ENCODE peak calls at places on chromosomes 16 and 17, in six cellular contexts. One of them, this sample, is unnamed.

GRCh38 chr16:73713817-73714495 is 582.7 kb upstream of the PSMD7 start:
- DNase-seq in IMR-90: peak; percentile 4
- DNase-seq in MM.1S: no peak
- DNase-seq in K562: peak; percentile 21
- DNase-seq in H9: peak; percentile 60
- DNase-seq in GM23248: peak; percentile 32
- DNase-seq in this sample: no peak

GRCh38 chr16:15952265-15952711 is 2.9 kb downstream of the ABCC1 start:
- DNase-seq in IMR-90: no peak
- DNase-seq in MM.1S: no peak
- DNase-seq in K562: no peak
- DNase-seq in H9: no peak
- DNase-seq in GM23248: peak; percentile 37
- DNase-seq in this sample: peak; percentile 62

GRCh38 chr16:58028541-58029070 is 3.1 kb downstream of the MMP15 start:
- DNase-seq in IMR-90: no peak
- DNase-seq in MM.1S: no peak
- DNase-seq in K562: no peak
- DNase-seq in H9: peak; percentile 53
- DNase-seq in GM23248: no peak
- DNase-seq in this sample: no peak

GRCh38 chr17:21318439-21318838 is 33.9 kb downstream of the MAP2K3 start:
- DNase-seq in IMR-90: no peak
- DNase-seq in MM.1S: no peak
- DNase-seq in K562: no peak
- DNase-seq in H9: peak; percentile 74
- DNase-seq in GM23248: no peak
- DNase-seq in this sample: no peak

GRCh38 chr16:88511060-88511459 is 58.0 kb downstream of the ZFPM1 start:
- DNase-seq in IMR-90: no peak
- DNase-seq in MM.1S: no peak
- DNase-seq in K562: no peak
- DNase-seq in H9: no peak
- DNase-seq in GM23248: no peak
- DNase-seq in this sample: no peak

GRCh38 chr16:61836804-61837398 is 199.3 kb downstream of the CDH8 start:
- DNase-seq in IMR-90: no peak
- DNase-seq in MM.1S: no peak
- DNase-seq in K562: no peak
- DNase-seq in H9: no peak
- DNase-seq in GM23248: no peak
- DNase-seq in this sample: no peak

GRCh38 chr17:78337244-78338109 is 22.4 kb downstream of the SOCS3 start:
- DNase-seq in IMR-90: peak; percentile 93
- DNase-seq in MM.1S: no peak
- DNase-seq in K562: no peak
- DNase-seq in H9: peak; percentile 36
- DNase-seq in GM23248: peak; percentile 98
- DNase-seq in this sample: no peak

GRCh38 chr17:69828087-69828486 is 246.9 kb upstream of the KCNJ16 start:
- DNase-seq in IMR-90: peak; percentile 69
- DNase-seq in MM.1S: no peak
- DNase-seq in K562: no peak
- DNase-seq in H9: no peak
- DNase-seq in GM23248: peak; percentile 66
- DNase-seq in this sample: peak; percentile 97

GRCh38 chr16:69106491-69107291 is 1.2 kb downstream of the HAS3 start:
- DNase-seq in IMR-90: no peak
- DNase-seq in MM.1S: no peak
- DNase-seq in K562: no peak
- DNase-seq in H9: peak; percentile 66
- DNase-seq in GM23248: peak; percentile 39
- DNase-seq in this sample: peak; percentile 10

GRCh38 chr16:1150511-1150982 is 2.4 kb upstream of the CACNA1H start:
- DNase-seq in IMR-90: peak; percentile 47
- DNase-seq in MM.1S: peak; percentile 19
- DNase-seq in K562: peak; percentile 59
- DNase-seq in H9: peak; percentile 62
- DNase-seq in GM23248: peak; percentile 59
- DNase-seq in this sample: no peak

GRCh38 chr16:10514369-10515055 is 65.9 kb downstream of the EMP2 start:
- DNase-seq in IMR-90: peak; percentile 70
- DNase-seq in MM.1S: peak; percentile 75
- DNase-seq in K562: peak; percentile 56
- DNase-seq in H9: no peak
- DNase-seq in GM23248: peak; percentile 76
- DNase-seq in this sample: peak; percentile 55

GRCh38 chr17:70121136-70121535 is 46.1 kb downstream of the KCNJ16 start:
- DNase-seq in IMR-90: no peak
- DNase-seq in MM.1S: no peak
- DNase-seq in K562: no peak
- DNase-seq in H9: no peak
- DNase-seq in GM23248: no peak
- DNase-seq in this sample: peak; percentile 88

DNA sequence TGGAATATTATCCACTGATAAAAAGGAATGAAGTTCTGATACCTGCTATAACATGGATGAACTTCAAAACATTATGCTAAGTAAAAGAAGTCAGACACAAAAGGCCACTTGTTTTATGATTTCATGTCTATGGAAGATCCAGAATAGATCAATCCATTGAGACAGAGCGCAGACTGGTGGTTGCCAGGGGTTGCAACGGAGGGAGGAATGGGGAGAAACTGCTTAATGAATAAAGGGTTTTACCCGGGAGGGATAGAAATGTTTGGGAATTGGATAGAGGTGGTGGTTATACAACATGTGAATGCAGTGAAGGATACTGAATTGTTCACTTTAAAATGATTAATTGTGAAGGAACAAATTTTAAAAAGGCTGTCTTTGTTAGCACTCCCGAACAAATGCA is 30.2 kb downstream of the WDR59 start:
- DNase-seq in IMR-90: no peak
- DNase-seq in MM.1S: no peak
- DNase-seq in K562: no peak
- DNase-seq in H9: no peak
- DNase-seq in GM23248: no peak
- DNase-seq in this sample: no peak
- H3K27me3 ChIP-seq in IMR-90: no peaks in the 10 kb centered on the region
- H3K27me3 ChIP-seq in MM.1S: no peaks in the 10 kb centered on the region
- H3K27me3 ChIP-seq in K562: no peaks in the 10 kb centered on the region
- H3K27me3 ChIP-seq in H9: no peaks in the 10 kb centered on the region
- H3K27me3 ChIP-seq in GM23248: no peaks in the 10 kb centered on the region
- H3K27me3 ChIP-seq in this sample: no peaks in the 10 kb centered on the region

DNA sequence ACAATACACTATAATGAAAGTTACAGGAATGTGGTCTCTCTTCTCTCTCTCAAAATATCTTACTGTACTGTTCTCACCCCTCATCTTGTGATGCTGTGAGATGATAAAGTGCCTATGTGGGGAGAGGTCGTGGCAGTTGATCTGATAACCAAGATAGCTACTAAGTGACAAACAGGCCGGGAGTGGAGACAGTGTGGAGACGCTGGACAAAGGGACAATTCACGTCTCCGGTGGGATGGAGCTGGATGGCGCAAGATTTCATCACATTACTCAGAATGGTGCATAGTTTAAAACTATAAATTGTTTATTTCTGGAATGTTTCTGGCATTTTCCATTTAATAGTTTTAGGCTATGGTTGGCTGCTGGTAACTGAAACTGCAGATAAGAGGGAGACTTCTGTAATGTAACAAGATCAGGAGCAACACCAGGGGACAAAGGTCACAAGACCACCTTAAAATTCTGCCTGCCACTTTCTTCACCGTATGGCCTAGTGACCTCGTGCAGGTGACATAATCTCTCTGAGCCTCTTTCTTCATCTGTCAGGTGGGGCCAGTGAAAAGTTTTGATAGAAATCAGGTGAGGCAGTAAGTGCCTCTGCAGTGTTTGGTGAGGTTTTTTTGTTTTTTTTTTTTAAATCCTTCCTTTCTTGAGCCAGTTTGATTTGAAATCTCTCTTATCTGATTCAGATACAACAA is 54.4 kb upstream of the LGALS9 start:
- DNase-seq in IMR-90: peak; percentile 74
- DNase-seq in MM.1S: no peak
- DNase-seq in K562: no peak
- DNase-seq in H9: no peak
- DNase-seq in GM23248: peak; percentile 17
- DNase-seq in this sample: no peak
- H3K4me1 ChIP-seq in IMR-90: peaks cover 65% of the 10 kb centered on the region
- H3K4me1 ChIP-seq in MM.1S: no peaks in the 10 kb centered on the region
- H3K4me1 ChIP-seq in K562: peaks cover 89% of the 10 kb centered on the region
- H3K4me1 ChIP-seq in H9: peaks cover 16% of the 10 kb centered on the region
- H3K4me1 ChIP-seq in GM23248: peaks cover 44% of the 10 kb centered on the region
- H3K4me1 ChIP-seq in this sample: peaks cover 17% of the 10 kb centered on the region

DNA sequence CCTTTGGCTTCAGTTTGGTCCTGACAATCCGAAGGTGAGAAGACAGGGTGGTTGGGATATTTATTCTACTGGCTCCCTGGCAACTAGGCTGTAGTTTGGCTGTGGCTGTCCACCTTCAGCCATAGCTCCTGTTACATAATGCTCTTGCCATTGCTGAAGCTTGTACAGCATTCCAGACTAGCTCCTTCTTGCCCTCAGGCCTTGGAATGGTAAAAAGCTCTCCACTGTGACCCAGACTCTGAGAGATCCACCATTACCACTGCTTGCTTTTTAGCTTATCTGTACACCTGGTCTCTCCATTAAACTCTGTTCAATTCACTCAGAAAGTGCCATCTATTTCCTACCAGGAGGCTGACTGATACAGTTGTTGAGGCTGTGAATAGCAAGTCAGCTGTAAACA is 231.8 kb upstream of the MON1B start:
- DNase-seq in IMR-90: no peak
- DNase-seq in MM.1S: no peak
- DNase-seq in K562: no peak
- DNase-seq in H9: no peak
- DNase-seq in GM23248: no peak
- DNase-seq in this sample: no peak
- H2AFZ ChIP-seq in IMR-90: no peak overlapping the region
- H2AFZ ChIP-seq in MM.1S: no peak overlapping the region
- H2AFZ ChIP-seq in K562: no peak overlapping the region
- H2AFZ ChIP-seq in H9: no peak overlapping the region
- H2AFZ ChIP-seq in GM23248: no peak overlapping the region
- H2AFZ ChIP-seq in this sample: no peak overlapping the region

GRCh38 chr16:56372938-56373337 is 52.4 kb downstream of the AMFR start:
- DNase-seq in IMR-90: peak; percentile 34
- DNase-seq in MM.1S: no peak
- DNase-seq in K562: no peak
- DNase-seq in H9: no peak
- DNase-seq in GM23248: no peak
- DNase-seq in this sample: no peak
- H3K27me3 ChIP-seq in IMR-90: no peaks in the 10 kb centered on the region
- H3K27me3 ChIP-seq in MM.1S: no peaks in the 10 kb centered on the region
- H3K27me3 ChIP-seq in K562: no peaks in the 10 kb centered on the region
- H3K27me3 ChIP-seq in H9: no peaks in the 10 kb centered on the region
- H3K27me3 ChIP-seq in GM23248: no peaks in the 10 kb centered on the region
- H3K27me3 ChIP-seq in this sample: no peaks in the 10 kb centered on the region

DNA sequence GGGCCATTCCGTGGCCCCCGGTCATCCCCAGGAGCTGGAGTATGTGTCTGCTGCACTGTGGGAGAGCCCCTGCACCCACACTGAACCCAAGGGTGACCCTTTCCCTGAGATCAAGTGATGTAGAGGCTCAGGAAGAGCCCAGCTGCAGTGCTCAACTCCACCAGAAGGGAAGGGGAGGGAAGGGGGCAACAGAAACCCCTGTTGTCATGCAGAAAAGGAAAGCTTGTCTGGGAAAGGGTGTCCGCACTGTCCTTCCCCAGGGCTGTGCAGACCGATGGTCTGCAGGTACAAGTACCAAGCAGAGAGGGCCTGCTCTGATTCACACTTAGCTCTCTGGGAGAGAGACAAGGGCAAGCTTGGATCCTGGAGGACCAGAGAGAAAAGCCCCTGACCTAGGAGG is 45.7 kb upstream of the TOB1 start:
- DNase-seq in IMR-90: no peak
- DNase-seq in MM.1S: no peak
- DNase-seq in K562: no peak
- DNase-seq in H9: peak; percentile 73
- DNase-seq in GM23248: no peak
- DNase-seq in this sample: no peak
- H3K4me1 ChIP-seq in IMR-90: no peaks in the 10 kb centered on the region
- H3K4me1 ChIP-seq in MM.1S: no peaks in the 10 kb centered on the region
- H3K4me1 ChIP-seq in K562: no peaks in the 10 kb centered on the region
- H3K4me1 ChIP-seq in H9: peaks cover 13% of the 10 kb centered on the region
- H3K4me1 ChIP-seq in GM23248: no peaks in the 10 kb centered on the region
- H3K4me1 ChIP-seq in this sample: no peaks in the 10 kb centered on the region